ENCODE peak calls at places on chromosomes 7 and 10, in four cellular contexts. F is activated CD4-positive, alpha-beta T cell treated with anti-CD3 and anti-CD28 coated beads, Interleukin-2, amount 50 U/mL, for 1 hour; B is fibroblast of the aortic adventitia; Q is neural crest cell. U is an unnamed sample.

GRCh38 chr7:148773344-148773743 is 74.6 kb downstream of the CUL1 start:
- DNase-seq in F (peak; percentile 12), B (no peak), Q (no peak), U (peak; percentile 9)

GRCh38 chr7:1404881-1405548 is 54.3 kb downstream of the MICALL2 start:
- DNase-seq in F (no peak), B (no peak), Q (no peak), U (no peak)

GRCh38 chr7:2104107-2104710 is 128.5 kb downstream of the MAD1L1 start:
- DNase-seq in F (peak; percentile 59), B (peak; percentile 91), Q (peak; percentile 82), U (peak; percentile 93)

GRCh38 chr10:93947524-93947923 is 46.2 kb upstream of the PLCE1 start:
- DNase-seq in F (no peak), B (peak; percentile 25), Q (no peak), U (no peak)

GRCh38 chr10:101812606-101813005 is 5.6 kb downstream of the OGA start:
- DNase-seq in F (no peak), B (no peak), Q (no peak), U (no peak)

GRCh38 chr7:44101966-44102845 is 1.9 kb upstream of the AEBP1 start:
- DNase-seq in F (no peak), B (peak; percentile 86), Q (no peak), U (no peak)

GRCh38 chr10:72449842-72450495 is 95.2 kb upstream of the DNAJB12 start:
- DNase-seq in F (no peak), B (no peak), Q (no peak), U (no peak)

GRCh38 chr7:114885836-114886235 is 36.1 kb upstream of the MDFIC start:
- DNase-seq in F (no peak), B (peak; percentile 56), Q (no peak), U (no peak)

GRCh38 chr7:157046681-157047080 is 36.2 kb upstream of the MNX1 start:
- DNase-seq in F (no peak), B (peak; percentile 29), Q (no peak), U (no peak)

GRCh38 chr7:78111384-78111783 is 312.8 kb downstream of the PHTF2 start:
- DNase-seq in F (no peak), B (no peak), Q (no peak), U (no peak)

GRCh38 chr7:23299770-23300300 is 696 bp downstream of the MALSU1 start:
- DNase-seq in F (no peak), B (peak; percentile 40), Q (no peak), U (no peak)

GRCh38 chr10:104612577-104613205 is 28.4 kb upstream of the SORCS3 start:
- DNase-seq in F (no peak), B (no peak), Q (no peak), U (no peak)

GRCh38 chr7:105345725-105346124 is 43.0 kb downstream of the SRPK2 start:
- DNase-seq in F (no peak), B (no peak), Q (no peak), U (no peak)

GRCh38 chr7:91634485-91635177 is 245.9 kb downstream of the MTERF1 start:
- DNase-seq in F (no peak), B (no peak), Q (no peak), U (no peak)

GRCh38 chr10:121084029-121084674 is 233.0 kb downstream of the WDR11 start:
- DNase-seq in F (no peak), B (no peak), Q (no peak), U (no peak)

U was measured in nephron progenitor cell.